ENCODE peak calls at places on chromosomes 1 and 21, in seven cellular contexts. A is hepatocyte, D is GM23338, R is H1, S is uterus, X is ovary, F is upper lobe of right lung. N is an unnamed sample.
A peak's percentile ranks its signal among the peaks of the same experiment; 100 is the strongest.

GRCh38 chr1:29687601-29688244 is 451.4 kb downstream of the PTPRU start:
- DNase-seq in R (no peak), S (no peak), F (peak; percentile 6), A (no peak), D (no peak), X (no peak), N (no peak)

GRCh38 chr1:188343914-188344313 is 1515.2 kb downstream of the PLA2G4A start:
- DNase-seq in S (no peak), A (no peak), F (no peak), X (no peak), R (no peak), D (no peak), N (no peak)

GRCh38 chr1:16017461-16018303 is at the start of gene HSPB7:
- DNase-seq in D (peak; percentile 72), X (peak; percentile 91), A (peak; percentile 90), F (peak; percentile 77), S (peak; percentile 96), R (no peak), N (peak; percentile 50)

GRCh38 chr1:27099154-27099903 is 55.6 kb downstream of the SLC9A1 start:
- DNase-seq in A (peak; percentile 89), X (peak; percentile 78), F (peak; percentile 87), R (no peak), S (peak; percentile 81), D (peak; percentile 39), N (peak; percentile 56)

GRCh38 chr1:228339766-228340685 is 66.6 kb downstream of the TRIM11 start:
- DNase-seq in D (no peak), F (peak; percentile 56), X (peak; percentile 10), S (peak; percentile 6), A (no peak), R (peak; percentile 36), N (no peak)

GRCh38 chr1:26305667-26306289 is 658 bp downstream of the UBXN11 start:
- DNase-seq in F (no peak), D (peak; percentile 27), A (no peak), R (no peak), X (no peak), S (no peak), N (no peak)

GRCh38 chr1:83606416-83606955 is 392.4 kb downstream of the TTLL7 start:
- DNase-seq in X (no peak), S (no peak), D (no peak), R (no peak), F (no peak), A (no peak), N (no peak)

GRCh38 chr21:36630485-36631206 is 68.3 kb upstream of the SIM2 start:
- DNase-seq in F (peak; percentile 72), X (peak; percentile 23), S (peak; percentile 16), A (peak; percentile 78), R (peak; percentile 96), D (peak; percentile 94), N (peak; percentile 73)

GRCh38 chr21:46393941-46394818 is 64.5 kb upstream of the DIP2A start:
- DNase-seq in A (peak; percentile 20), R (no peak), S (no peak), X (no peak), D (no peak), F (no peak), N (no peak)

GRCh38 chr1:53593758-53594380 is 134.7 kb downstream of the DMRTB1 start:
- DNase-seq in R (peak; percentile 88), X (no peak), F (peak; percentile 84), A (peak; percentile 66), S (no peak), D (peak; percentile 94), N (no peak)

GRCh38 chr1:233940908-233941307 is 36.4 kb downstream of the SLC35F3 start:
- DNase-seq in S (no peak), A (no peak), F (no peak), D (no peak), X (no peak), R (no peak), N (no peak)

GRCh38 chr1:28058971-28059878 is 29.2 kb downstream of the EYA3 start:
- DNase-seq in D (no peak), F (no peak), R (no peak), A (no peak), S (no peak), X (no peak), N (no peak)

GRCh38 chr1:235882816-235883215 is 16.1 kb upstream of the LYST start:
- DNase-seq in S (no peak), D (no peak), A (no peak), R (no peak), X (no peak), F (no peak), N (no peak)

GRCh38 chr1:3293563-3294080 is 160.8 kb upstream of the ARHGEF16 start:
- DNase-seq in F (no peak), X (no peak), A (no peak), S (no peak), D (no peak), R (no peak), N (no peak)

GRCh38 chr1:12525311-12526181 is 92.5 kb downstream of the DHRS3 start:
- DNase-seq in A (peak; percentile 57), F (peak; percentile 87), D (no peak), X (peak; percentile 88), S (peak; percentile 74), R (no peak), N (peak; percentile 77)

GRCh38 chr1:64539808-64540207 is 69.9 kb downstream of the CACHD1 start:
- DNase-seq in D (no peak), S (peak; percentile 81), A (peak; percentile 67), R (no peak), F (no peak), X (peak; percentile 78), N (peak; percentile 48)

GRCh38 chr1:169529068-169529642 is 43.4 kb upstream of the SLC19A2 start:
- DNase-seq in X (no peak), S (no peak), R (peak; percentile 52), D (peak; percentile 95), F (no peak), A (peak; percentile 77), N (peak; percentile 93)

GRCh38 chr1:164607351-164607750 is 48.4 kb downstream of the PBX1 start:
- DNase-seq in A (no peak), R (no peak), D (no peak), X (no peak), S (no peak), F (no peak), N (no peak)

GRCh38 chr1:164605254-164606091 is 46.5 kb downstream of the PBX1 start:
- DNase-seq in A (no peak), S (no peak), R (no peak), X (no peak), F (no peak), D (peak; percentile 70), N (no peak)

GRCh38 chr1:164602142-164602429 is 43.1 kb downstream of the PBX1 start:
- DNase-seq in X (no peak), D (peak; percentile 94), S (no peak), A (peak; percentile 78), F (no peak), R (no peak), N (peak; percentile 86)

GRCh38 chr1:164602480-164603093 is 43.6 kb downstream of the PBX1 start:
- DNase-seq in F (peak; percentile 74), X (peak; percentile 67), A (peak; percentile 66), D (peak; percentile 93), R (no peak), S (peak; percentile 70), N (peak; percentile 61)

GRCh38 chr1:164604541-164604940 is 45.6 kb downstream of the PBX1 start:
- DNase-seq in S (no peak), R (no peak), D (no peak), A (no peak), F (no peak), X (no peak), N (no peak)
- H3K27ac ChIP-seq in S (peak overlapping the region; percentile 66), R (no peak overlapping the region), D (no peak overlapping the region), A (peak overlapping the region; percentile 43), F (no peak overlapping the region), X (no peak overlapping the region), N (no peak overlapping the region)

DNA sequence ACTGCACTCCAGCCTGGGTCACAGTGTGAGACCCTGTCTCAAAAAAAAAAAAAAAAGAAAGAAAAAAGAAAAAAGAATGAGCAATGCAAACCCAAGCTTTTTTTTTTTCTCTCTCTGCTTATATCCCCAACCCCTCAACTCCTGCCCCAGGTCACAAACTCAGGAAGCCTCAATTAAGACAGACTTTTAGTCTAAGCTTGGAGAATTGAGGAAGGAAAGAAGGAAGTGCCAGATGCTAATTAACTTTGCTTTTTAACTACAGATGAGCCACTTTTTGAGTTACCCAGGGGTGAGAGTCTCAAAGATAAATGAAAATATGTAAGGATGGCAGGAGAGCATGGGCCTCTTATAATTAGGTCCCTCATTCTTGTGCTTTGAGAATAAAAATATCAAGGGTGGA is 33.3 kb downstream of the PIK3CD start:
- DNase-seq in X (no peak), S (no peak), R (no peak), F (no peak), D (no peak), A (no peak), N (no peak)
- H3K4me1 ChIP-seq in X (no peaks in the 10 kb centered on the region), S (peaks cover 12% of the 10 kb centered on the region), R (peaks cover 3% of the 10 kb centered on the region), F (peaks cover 20% of the 10 kb centered on the region), D (peaks cover 14% of the 10 kb centered on the region), A (no peaks in the 10 kb centered on the region), N (peaks cover 15% of the 10 kb centered on the region)

GRCh38 chr1:155057788-155058211 is 5.7 kb upstream of the EFNA4 start:
- DNase-seq in S (no peak), R (no peak), F (no peak), D (peak; percentile 57), X (no peak), A (no peak), N (no peak)
- TF ChIP-seq CTCF in S (no peak), R (no peak), F (no peak), D (no peak), X (no peak), A (no peak), N (no peak)

DNA sequence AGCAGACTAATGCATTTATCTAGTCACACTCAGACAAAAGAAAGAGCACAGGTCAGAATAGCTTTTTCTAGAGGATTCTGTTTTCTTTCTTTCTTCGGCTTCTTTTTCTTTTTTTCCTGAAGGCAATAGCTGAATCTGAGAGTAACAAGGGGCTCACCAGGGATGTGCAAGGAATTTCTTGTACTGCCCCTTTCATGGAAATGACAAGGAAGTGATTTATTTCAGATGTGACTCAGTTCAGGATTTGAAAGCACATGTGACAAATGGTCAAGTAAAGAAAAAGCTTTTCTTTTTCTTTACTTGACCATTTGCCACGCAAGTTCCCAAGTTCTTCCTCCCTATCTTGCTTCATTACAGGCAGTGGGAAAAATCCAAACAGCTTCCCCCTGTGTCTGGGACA is 202.0 kb downstream of the GABPA start:
- DNase-seq in R (no peak), X (no peak), F (no peak), A (no peak), D (no peak), S (no peak), N (no peak)
- H3K27ac ChIP-seq in R (no peak overlapping the region), X (no peak overlapping the region), F (no peak overlapping the region), A (no peak overlapping the region), D (peak overlapping the region; percentile 15), S (peak overlapping the region; percentile 77), N (no peak overlapping the region)

GRCh38 chr1:181104790-181105133 is 16.3 kb downstream of the IER5 start:
- DNase-seq in R (no peak), A (peak; percentile 63), S (peak; percentile 51), D (peak; percentile 86), X (peak; percentile 45), F (peak; percentile 79), N (no peak)
- H3K4me1 ChIP-seq in R (peaks cover 10% of the 10 kb centered on the region), A (peaks cover 49% of the 10 kb centered on the region), S (peaks cover 4% of the 10 kb centered on the region), D (peaks cover 76% of the 10 kb centered on the region), X (peaks cover 5% of the 10 kb centered on the region), F (peaks cover 56% of the 10 kb centered on the region), N (peaks cover 8% of the 10 kb centered on the region)